ENCODE peak calls at places on chromosomes 3 and 15, in five cellular contexts. J is A549, D is HepG2, A is GM12878, E is K562. Y is an unnamed sample.

GRCh38 chr3:106440672-106441071 is 571.9 kb upstream of the CBLB start:
- DNase-seq in A (no peak), E (no peak), J (peak), D (no peak), Y (no peak)

GRCh38 chr3:72636947-72637647 is 211.1 kb downstream of the SHQ1 start:
- DNase-seq in E (no peak), J (no peak), A (no peak), D (no peak), Y (no peak)

GRCh38 chr15:69462030-69462492 is 9.4 kb downstream of the RPLP1 start:
- DNase-seq in D (no peak), J (no peak), E (no peak), A (no peak), Y (peak)

GRCh38 chr3:148697311-148698189 is at the start of gene AGTR1:
- DNase-seq in A (no peak), J (peak), E (no peak), D (no peak), Y (peak)

GRCh38 chr3:188881954-188882641 is 289.7 kb upstream of the TPRG1 start:
- DNase-seq in D (peak), A (no peak), E (no peak), J (peak), Y (no peak)

GRCh38 chr3:53803124-53803815 is 42.9 kb downstream of the CHDH start:
- DNase-seq in E (no peak), A (no peak), J (no peak), D (no peak), Y (no peak)

GRCh38 chr15:63348392-63348791 is 33.3 kb downstream of the CA12 start:
- DNase-seq in E (no peak), J (peak), A (no peak), D (no peak), Y (no peak)

GRCh38 chr3:194976049-194976451 is 290.4 kb downstream of the FAM43A start:
- DNase-seq in E (no peak), J (no peak), A (no peak), D (no peak), Y (peak)

GRCh38 chr3:182692685-182693084 is 100.6 kb upstream of the ATP11B start:
- DNase-seq in E (no peak), J (no peak), D (no peak), A (no peak), Y (no peak)

GRCh38 chr15:29612096-29612495 is 210.2 kb downstream of the TJP1 start:
- DNase-seq in E (no peak), J (no peak), A (no peak), D (no peak), Y (peak)

GRCh38 chr3:139940622-139941021 is 5.6 kb downstream of the CLSTN2 start:
- DNase-seq in J (no peak), E (no peak), A (no peak), D (peak), Y (no peak)

GRCh38 chr3:43025423-43025822 is 46.3 kb downstream of the GASK1A start:
- DNase-seq in E (no peak), A (no peak), J (no peak), D (no peak), Y (no peak)

GRCh38 chr3:66115858-66116654 is 77.3 kb upstream of the MAGI1 start:
- DNase-seq in E (no peak), D (peak), J (peak), A (no peak), Y (peak)

GRCh38 chr3:66107855-66108254 is 69.1 kb upstream of the MAGI1 start:
- DNase-seq in J (no peak), A (no peak), D (no peak), E (no peak), Y (no peak)

GRCh38 chr3:66113542-66113941 is 74.8 kb upstream of the MAGI1 start:
- DNase-seq in E (no peak), D (no peak), A (no peak), J (no peak), Y (no peak)

GRCh38 chr3:66106788-66107187 is 68.1 kb upstream of the MAGI1 start:
- DNase-seq in E (no peak), A (no peak), J (no peak), D (no peak), Y (no peak)

DNA sequence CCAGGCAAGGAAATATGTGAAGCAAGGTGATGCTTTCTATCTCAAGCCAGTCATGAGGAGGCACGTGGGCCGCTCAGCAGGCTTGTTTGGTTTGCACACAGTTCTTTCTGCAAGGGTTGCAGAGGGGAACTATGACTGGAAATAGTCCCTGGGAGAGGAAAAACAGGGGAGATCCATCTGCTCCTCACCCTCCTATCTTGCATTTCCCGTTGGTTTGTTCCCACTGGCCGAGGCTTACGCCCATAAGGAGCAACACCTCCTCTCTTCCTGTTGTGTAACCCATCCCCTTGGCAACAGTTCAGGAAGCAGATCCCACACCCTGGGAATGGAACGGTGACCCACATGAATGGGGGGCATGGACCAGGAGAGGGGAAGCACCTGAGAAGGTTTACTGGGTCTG is 72.1 kb upstream of the MAGI1 start:
- DNase-seq in J (no peak), A (no peak), D (peak), E (no peak), Y (no peak)
- TF ChIP-seq KDM1A in J (no peak), A (no peak), D (no peak), E (no peak), Y (no peak)

DNA sequence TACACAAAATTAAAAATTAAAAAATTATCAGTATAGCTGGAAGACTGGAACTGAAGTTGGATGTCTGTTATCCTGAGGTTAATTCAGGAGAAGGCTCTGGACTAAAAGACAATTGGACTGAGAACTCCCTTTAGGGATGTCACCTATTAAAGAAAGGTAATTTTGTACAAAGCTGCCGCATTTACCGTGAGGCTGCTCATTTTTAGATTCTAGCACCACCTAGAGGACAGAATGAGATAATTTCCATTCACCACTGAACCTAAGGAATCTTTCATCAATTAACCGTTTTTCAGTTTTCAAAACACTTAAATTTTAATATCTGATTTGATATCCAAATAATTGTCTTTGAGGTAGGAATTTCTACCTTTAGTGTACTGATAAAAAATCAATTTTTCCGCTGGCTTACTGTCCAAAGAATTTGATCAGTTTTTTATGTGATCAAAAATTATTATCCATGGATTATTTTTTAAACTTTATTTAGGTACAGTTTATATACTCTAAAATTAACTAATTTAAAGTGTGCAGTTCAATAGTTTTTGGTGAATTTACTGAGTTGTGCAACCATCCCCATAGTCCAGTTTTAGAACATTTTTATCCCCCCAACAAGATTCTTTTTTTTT is 106.7 kb upstream of the TNIK start:
- DNase-seq in J (peak), A (peak), E (peak), D (peak), Y (no peak)
- TF ChIP-seq KDM1A in J (no peak), A (no peak), E (no peak), D (no peak), Y (no peak)

DNA sequence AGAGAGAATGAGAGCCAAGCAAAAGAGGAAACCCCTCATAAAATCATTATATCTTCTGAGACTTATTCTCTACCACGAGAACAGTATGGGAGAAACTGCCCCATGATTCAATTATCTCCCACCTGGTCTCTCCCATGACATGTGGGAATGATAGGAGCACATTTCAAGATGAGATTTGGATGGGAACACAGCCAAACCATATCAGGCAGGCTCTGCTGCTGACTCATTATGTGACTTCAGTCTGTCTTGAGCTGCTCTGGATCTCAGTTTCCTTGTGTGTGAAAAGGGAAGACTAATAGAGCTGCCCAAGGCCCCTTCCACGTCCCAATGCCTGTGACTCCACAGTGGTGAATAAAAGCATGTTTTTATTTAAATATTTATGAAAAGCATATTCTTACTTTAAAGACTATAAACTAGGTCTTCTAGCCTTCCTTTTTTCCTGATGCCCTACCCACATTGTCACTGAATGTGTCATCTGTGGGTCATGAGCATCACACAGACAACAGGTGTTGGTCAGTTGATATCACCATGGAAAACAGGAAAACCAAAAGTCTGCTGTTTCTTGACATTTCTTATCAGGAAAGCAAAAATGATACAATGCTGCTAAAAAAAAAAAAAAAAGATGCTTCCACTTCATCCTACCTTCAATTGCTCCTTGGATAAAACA is 96.0 kb upstream of the PPP2R3A start:
- DNase-seq in A (no peak), E (no peak), D (no peak), J (no peak), Y (no peak)
- TF ChIP-seq KDM1A in A (no peak), E (no peak), D (no peak), J (no peak), Y (no peak)

DNA sequence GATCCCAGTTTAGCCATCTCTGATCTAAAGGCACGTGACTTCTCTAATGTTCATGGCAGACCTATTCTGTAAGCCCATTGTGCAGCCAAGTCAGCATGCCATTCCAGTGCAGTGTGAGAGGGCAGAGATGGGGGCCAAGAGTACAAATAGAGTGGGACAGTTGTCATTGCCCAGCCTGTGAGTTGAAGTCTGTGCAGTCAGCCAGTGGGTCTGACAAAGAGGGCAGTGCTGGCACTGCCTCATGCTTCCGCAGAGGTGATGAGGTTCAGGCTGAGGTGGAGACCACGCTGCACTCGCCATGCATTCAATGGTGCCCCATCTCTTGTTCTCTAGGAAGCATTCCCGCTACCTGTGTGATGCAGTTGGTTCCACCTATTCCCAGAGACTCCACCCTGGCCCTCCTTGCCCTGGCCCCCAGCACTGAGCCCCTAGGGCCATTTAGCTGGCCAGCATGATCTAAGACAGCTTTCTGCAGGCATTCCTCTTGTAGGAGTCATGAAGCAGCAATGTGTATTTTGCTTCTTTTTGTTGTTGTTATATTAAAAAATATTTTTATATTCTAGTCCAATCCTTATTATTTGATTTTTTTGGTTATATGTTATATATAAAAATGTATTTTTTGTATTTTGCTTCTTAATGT is 3.7 kb downstream of the MRAS start:
- DNase-seq in J (no peak), A (no peak), E (no peak), D (no peak), Y (no peak)
- TF ChIP-seq KDM1A in J (no peak), A (no peak), E (no peak), D (no peak), Y (no peak)

GRCh38 chr3:69130689-69131088 is 8.3 kb upstream of the LMOD3 start:
- DNase-seq in E (no peak), D (no peak), A (no peak), J (no peak), Y (no peak)

GRCh38 chr3:69126999-69127398 is 4.6 kb upstream of the LMOD3 start:
- DNase-seq in A (no peak), E (no peak), J (no peak), D (no peak), Y (no peak)

DNA sequence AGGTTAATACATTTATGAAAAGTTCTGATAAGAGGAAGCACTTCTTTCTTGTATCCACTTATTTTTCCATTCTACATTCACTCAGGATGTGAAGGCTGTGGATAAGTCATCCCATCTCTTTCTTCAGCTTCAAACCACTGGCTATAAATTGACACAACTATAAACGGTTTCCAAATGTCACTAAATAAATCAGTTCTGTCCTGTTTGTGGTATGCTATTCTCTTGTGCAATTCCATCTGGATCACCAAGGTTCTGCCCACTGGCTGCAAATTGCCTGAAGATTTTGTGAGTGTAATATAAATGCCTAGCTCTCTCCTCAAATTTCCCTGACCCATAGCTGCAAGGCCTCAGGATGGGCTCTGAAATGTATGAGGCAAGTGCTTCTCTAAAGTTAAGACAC is 7.1 kb upstream of the LMOD3 start:
- DNase-seq in A (no peak), D (no peak), J (no peak), E (no peak), Y (no peak)
- TF ChIP-seq KDM1A in A (no peak), D (no peak), J (no peak), E (no peak), Y (no peak)

GRCh38 chr3:27279153-27279552 is 90.0 kb downstream of the NEK10 start:
- DNase-seq in A (no peak), D (no peak), E (no peak), J (peak), Y (no peak)
- TF ChIP-seq KDM1A in A (no peak), D (no peak), E (no peak), J (no peak), Y (no peak)